ENCODE peak calls at places on chromosomes 1 and 21, in four cellular contexts. X is H9, B is transverse colon, D is left ventricle myocardium inferior. V is an unnamed sample.

GRCh38 chr21:33236013-33236686 is 6.4 kb downstream of the IFNAR2 start:
- DNase-seq in D (no peak), B (no peak), X (no peak), V (no peak)

GRCh38 chr1:212529211-212529731 is 79.3 kb upstream of the ATF3 start:
- DNase-seq in B (no peak), D (no peak), X (no peak), V (no peak)

GRCh38 chr1:183734600-183735036 is 70.3 kb upstream of the RGL1 start:
- DNase-seq in X (no peak), D (peak; percentile 33), B (no peak), V (peak; percentile 39)

GRCh38 chr1:182723195-182723594 is 38.8 kb upstream of the RGS8 start:
- DNase-seq in X (no peak), D (peak; percentile 67), B (peak; percentile 17), V (no peak)

GRCh38 chr1:203408485-203409229 is 57.7 kb upstream of the FMOD start:
- DNase-seq in X (no peak), B (peak; percentile 75), D (peak; percentile 76), V (no peak)

GRCh38 chr1:184407816-184408510 is 21.1 kb downstream of the C1orf21 start:
- DNase-seq in X (no peak), B (no peak), D (no peak), V (no peak)

GRCh38 chr1:15557594-15557993 is 27.3 kb downstream of the AGMAT start:
- DNase-seq in D (no peak), B (no peak), X (no peak), V (no peak)

GRCh38 chr1:72241397-72241796 is 40.9 kb downstream of the NEGR1 start:
- DNase-seq in D (no peak), B (no peak), X (no peak), V (no peak)

GRCh38 chr1:170789063-170789462 is 125.1 kb downstream of the PRRX1 start:
- DNase-seq in B (no peak), X (no peak), D (no peak), V (no peak)

GRCh38 chr1:203557390-203557789 is 63.4 kb downstream of the OPTC start:
- DNase-seq in B (peak; percentile 17), D (peak; percentile 77), X (no peak), V (no peak)

GRCh38 chr1:16181887-16182719 is 26.2 kb upstream of the EPHA2 start:
- DNase-seq in D (peak; percentile 84), B (peak; percentile 84), X (peak; percentile 93), V (peak; percentile 82)

GRCh38 chr1:19037659-19038058 is 81.2 kb upstream of the IFFO2 start:
- DNase-seq in B (no peak), D (no peak), X (no peak), V (no peak)

GRCh38 chr21:45612096-45613019 is 31.2 kb upstream of the PCBP3 start:
- DNase-seq in D (no peak), B (peak; percentile 26), X (peak; percentile 18), V (no peak)

GRCh38 chr1:77068013-77068412 is 151.2 kb downstream of the PIGK start:
- DNase-seq in X (peak; percentile 58), B (no peak), D (no peak), V (no peak)

GRCh38 chr1:243394610-243395490 is 139.0 kb downstream of the SDCCAG8 start:
- DNase-seq in X (no peak), B (no peak), D (no peak), V (no peak)

GRCh38 chr1:30437059-30437576 is 286.3 kb downstream of the MATN1 start:
- DNase-seq in B (no peak), X (peak; percentile 7), D (no peak), V (no peak)

GRCh38 chr1:14689996-14690614 is 91.6 kb downstream of the KAZN start:
- DNase-seq in D (no peak), B (no peak), X (no peak), V (no peak)

GRCh38 chr1:2228684-2229031 is 539 bp downstream of the SKI start:
- DNase-seq in B (no peak), X (no peak), D (no peak), V (no peak)

GRCh38 chr1:65729308-65729707 is 63.4 kb upstream of the PDE4B start:
- DNase-seq in B (no peak), X (no peak), D (no peak), V (no peak)

GRCh38 chr21:31623664-31624063 is 35.8 kb upstream of the SOD1 start:
- DNase-seq in D (no peak), B (no peak), X (no peak), V (no peak)

GRCh38 chr1:234605983-234606730 is 3.8 kb downstream of the IRF2BP2 start:
- DNase-seq in B (peak; percentile 52), X (no peak), D (peak; percentile 46), V (no peak)

GRCh38 chr1:52632732-52633290 is at the start of gene SHISAL2A:
- DNase-seq in X (peak; percentile 66), B (peak; percentile 48), D (peak; percentile 31), V (peak; percentile 74)

GRCh38 chr1:231395051-231395995 is 26.8 kb downstream of the EGLN1 start:
- DNase-seq in X (no peak), D (no peak), B (no peak), V (no peak)

GRCh38 chr1:35085421-35085820 is 6.2 kb downstream of the ZMYM1 start:
- DNase-seq in B (no peak), X (no peak), D (no peak), V (no peak)

GRCh38 chr1:93749487-93749886 is 67.8 kb upstream of the BCAR3 start:
- DNase-seq in X (no peak), D (no peak), B (no peak), V (no peak)

GRCh38 chr1:113783254-113784103 is 24.2 kb upstream of the PHTF1 start:
- DNase-seq in X (no peak), B (peak; percentile 44), D (no peak), V (no peak)

GRCh38 chr1:78303620-78304019 is 187.2 kb upstream of the PTGFR start:
- DNase-seq in D (peak; percentile 21), X (no peak), B (peak; percentile 17), V (no peak)

GRCh38 chr1:185442065-185442464 is 125.0 kb upstream of the IVNS1ABP start:
- DNase-seq in X (no peak), D (no peak), B (no peak), V (no peak)

GRCh38 chr1:31010081-31010989 is 55.2 kb downstream of the PUM1 start:
- DNase-seq in B (no peak), D (no peak), X (no peak), V (no peak)

DNA sequence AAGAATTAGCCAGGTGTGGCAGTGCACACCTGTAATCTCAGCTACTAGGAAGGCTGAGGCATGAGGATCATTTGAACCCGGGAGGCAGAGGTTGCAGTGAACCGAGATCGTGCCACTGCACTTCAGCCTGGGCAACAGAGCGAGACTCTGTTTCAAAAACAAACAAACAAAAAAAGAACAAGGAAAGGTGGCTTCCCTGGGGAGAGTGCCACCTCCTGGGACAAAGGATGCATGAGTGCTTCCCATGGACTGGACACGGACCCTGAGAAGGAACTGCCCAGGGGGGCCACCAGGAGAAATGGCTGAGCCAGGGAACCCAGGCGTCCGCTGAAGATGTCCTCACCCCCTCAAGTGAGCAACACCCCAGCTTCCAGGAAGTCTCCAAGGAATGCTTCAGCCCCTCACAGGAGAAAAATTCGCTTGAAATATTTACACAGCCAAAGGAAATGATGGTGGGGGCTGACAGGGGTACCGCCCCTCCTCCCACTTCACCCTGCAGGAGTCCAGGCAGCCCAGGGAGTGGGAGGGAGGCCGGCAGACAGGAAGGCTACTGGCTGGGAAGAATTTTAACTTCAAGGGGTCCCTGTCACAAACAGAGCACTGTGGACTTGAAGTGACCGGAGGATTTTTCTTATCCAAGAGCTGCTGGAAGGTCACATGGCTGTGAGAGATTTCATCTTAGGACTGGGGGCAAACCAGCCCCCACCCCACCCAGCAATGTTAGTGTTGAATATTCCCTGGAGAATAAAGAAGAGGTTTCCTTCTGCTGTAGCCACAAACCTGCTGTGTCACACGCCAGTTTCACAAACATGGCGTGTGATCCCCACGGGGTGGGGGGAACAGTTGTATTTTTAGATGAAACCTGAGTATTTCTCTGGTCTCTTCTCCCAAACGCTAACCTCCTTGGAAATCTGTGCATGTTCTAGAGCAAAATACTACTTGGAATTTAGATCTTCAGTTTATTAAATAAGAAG is 90.8 kb upstream of the SLC25A33 start:
- DNase-seq in B (no peak), X (no peak), D (no peak), V (no peak)
- TF ChIP-seq CTCF in B (peak; percentile 26), X (no peak), D (peak; percentile 38), V (no peak)

DNA sequence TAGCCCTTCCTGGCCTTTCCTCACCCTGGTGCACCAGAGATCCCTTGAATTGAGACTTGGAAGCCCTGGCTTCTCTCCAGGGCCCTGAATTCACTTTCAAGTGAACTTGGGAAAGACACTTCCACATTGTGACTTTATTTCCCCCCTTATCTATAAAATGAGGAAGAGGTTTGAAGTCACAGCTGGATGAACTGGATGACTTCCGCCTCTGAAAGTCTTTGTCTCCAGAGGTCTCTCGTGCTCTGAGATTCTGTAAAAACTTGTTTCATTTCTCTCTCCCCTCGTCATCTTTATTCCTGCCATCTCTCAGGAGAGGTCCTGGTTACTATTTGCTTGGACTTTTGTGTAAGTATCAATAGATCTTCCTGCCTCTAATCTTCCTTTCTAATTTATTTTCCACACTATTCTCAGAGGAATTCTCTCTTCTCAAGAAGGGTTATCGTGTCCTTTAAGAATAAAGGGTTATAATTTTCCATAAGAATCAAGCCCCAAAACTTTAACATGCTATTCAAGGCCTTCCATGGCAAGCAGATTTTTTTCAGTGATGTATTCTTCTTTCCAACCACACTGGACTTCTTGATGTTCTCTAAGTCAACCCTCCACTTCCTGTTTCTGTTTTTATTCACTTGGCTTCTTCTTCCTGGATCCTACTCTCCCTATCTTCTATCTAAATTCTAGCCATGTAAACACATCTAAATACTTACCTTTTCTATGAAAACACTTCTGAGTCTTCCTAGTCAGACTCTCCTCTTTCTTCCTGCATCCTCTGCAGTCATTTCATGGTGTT is 6.5 kb upstream of the RPTN start:
- DNase-seq in X (no peak), B (no peak), D (no peak), V (no peak)
- H3K4me1 ChIP-seq in X (no peaks in the 10 kb centered on the region), B (no peaks in the 10 kb centered on the region), D (peaks cover 19% of the 10 kb centered on the region), V (peaks cover 43% of the 10 kb centered on the region)

GRCh38 chr1:240965581-240966091 is 353.7 kb upstream of the GREM2 start:
- DNase-seq in X (no peak), B (no peak), D (no peak), V (no peak)

GRCh38 chr1:240970253-240970652 is 358.3 kb upstream of the GREM2 start:
- DNase-seq in X (no peak), D (no peak), B (no peak), V (no peak)

GRCh38 chr1:240962086-240962485 is 350.1 kb upstream of the GREM2 start:
- DNase-seq in X (no peak), B (no peak), D (no peak), V (no peak)

GRCh38 chr1:240968864-240969263 is 356.9 kb upstream of the GREM2 start:
- DNase-seq in B (no peak), X (no peak), D (no peak), V (no peak)

DNA sequence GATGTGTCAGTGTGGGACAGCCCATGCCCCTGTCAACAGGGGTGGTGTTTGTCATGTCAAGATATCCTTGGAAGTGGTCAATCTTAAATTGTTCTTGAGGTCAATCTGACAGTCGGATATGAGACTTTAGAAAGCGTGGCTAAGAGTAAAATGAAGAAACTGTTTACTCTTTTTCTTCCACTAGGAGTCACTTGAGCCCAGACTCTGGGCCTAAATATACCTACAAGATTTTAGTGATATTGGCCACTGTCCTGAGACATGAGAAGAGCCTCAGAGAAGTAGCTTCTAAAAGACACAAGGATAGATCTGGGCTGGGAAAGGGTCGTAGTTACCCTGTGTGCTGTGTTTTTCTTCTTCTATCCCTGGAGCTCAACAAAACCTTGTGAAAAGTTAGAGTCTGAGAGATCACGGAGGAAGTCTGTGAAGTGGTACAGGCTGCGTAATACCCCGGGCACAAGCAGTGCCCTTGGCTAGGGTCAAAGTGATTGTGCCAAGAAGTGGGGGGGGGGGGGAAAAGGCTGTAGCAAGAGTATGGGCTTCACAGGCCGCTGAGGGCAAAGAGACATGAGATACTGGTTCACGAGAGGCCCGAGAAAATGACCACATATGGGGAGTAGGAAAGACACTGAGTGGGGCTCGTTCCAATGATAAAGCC is 355.2 kb upstream of the GREM2 start:
- DNase-seq in D (no peak), X (no peak), B (no peak), V (no peak)
- TF ChIP-seq CTCF in D (no peak), X (peak; percentile 71), B (peak; percentile 51), V (peak; percentile 47)

GRCh38 chr1:54122131-54122751 is 30.6 kb downstream of the CDCP2 start:
- DNase-seq in B (peak; percentile 26), D (no peak), X (no peak), V (no peak)
- H3K4me1 ChIP-seq in B (peaks cover 14% of the 10 kb centered on the region), D (peaks cover 11% of the 10 kb centered on the region), X (no peaks in the 10 kb centered on the region), V (peaks cover 4% of the 10 kb centered on the region)

V was measured in Caco-2.